ENCODE peak calls at places on chromosomes 3 and 15, in eight cellular contexts. Y is fibroblast of lung, C is endothelial cell of umbilical vein, M is GM23248, X is neuronal stem cell, V is H1, Z is neural progenitor cell, B is IMR-90. S is an unnamed sample.

GRCh38 chr3:45995370-45996192 is at the start of gene FYCO1:
- DNase-seq in M (peak; percentile 96), B (peak; percentile 86), V (peak; percentile 65), X (peak; percentile 67), C (peak; percentile 88), Y (peak; percentile 88), Z (peak; percentile 92), S (peak; percentile 89)

GRCh38 chr3:185253645-185254410 is at the start of gene EHHADH:
- DNase-seq in Z (peak; percentile 58), Y (peak; percentile 71), M (peak; percentile 84), V (no peak), X (no peak), B (peak; percentile 44), C (peak; percentile 70), S (no peak)

GRCh38 chr15:40906947-40907802 is 12.9 kb downstream of the VPS18 start:
- DNase-seq in B (peak; percentile 41), X (no peak), Y (peak; percentile 51), V (no peak), Z (no peak), M (peak; percentile 44), C (peak; percentile 89), S (no peak)

GRCh38 chr3:121748638-121749275 is 784 bp downstream of the GOLGB1 start:
- DNase-seq in B (peak; percentile 50), C (no peak), Z (peak; percentile 78), Y (peak; percentile 78), X (no peak), M (peak; percentile 79), V (no peak), S (no peak)

GRCh38 chr3:97121386-97121785 is 307.0 kb downstream of the EPHA6 start:
- DNase-seq in Y (no peak), V (no peak), C (no peak), Z (no peak), X (no peak), B (no peak), M (no peak), S (no peak)

GRCh38 chr3:62266668-62267283 is 106.6 kb downstream of the FEZF2 start:
- DNase-seq in M (no peak), Z (no peak), B (no peak), C (no peak), X (no peak), V (no peak), Y (no peak), S (no peak)

GRCh38 chr3:26198609-26199008 is 408.7 kb downstream of the OXSM start:
- DNase-seq in Z (no peak), C (no peak), X (no peak), M (no peak), Y (no peak), V (no peak), B (no peak), S (no peak)

GRCh38 chr3:159169828-159170227 is 368.0 kb downstream of the MFSD1 start:
- DNase-seq in X (no peak), V (no peak), Z (no peak), C (peak; percentile 82), Y (peak; percentile 87), B (peak; percentile 53), M (peak; percentile 94), S (no peak)

GRCh38 chr3:38003817-38004414 is 13.3 kb downstream of the VILL start:
- DNase-seq in M (no peak), X (no peak), V (no peak), C (no peak), Y (no peak), Z (no peak), B (no peak), S (no peak)

GRCh38 chr3:178233371-178233770 is 302.9 kb upstream of the KCNMB2 start:
- DNase-seq in M (no peak), Y (no peak), B (no peak), X (no peak), C (no peak), Z (no peak), V (no peak), S (no peak)

GRCh38 chr3:24965706-24966105 is 462.4 kb upstream of the RARB start:
- DNase-seq in V (no peak), C (no peak), Y (no peak), M (no peak), X (no peak), Z (no peak), B (no peak), S (no peak)

GRCh38 chr3:192929755-192930491 is 12.3 kb upstream of the MB21D2 start:
- DNase-seq in M (no peak), X (no peak), V (no peak), Y (peak; percentile 78), Z (no peak), C (no peak), B (no peak), S (no peak)

GRCh38 chr3:14523792-14524191 is 16.4 kb downstream of the GRIP2 start:
- DNase-seq in V (no peak), X (no peak), Z (peak; percentile 32), Y (peak; percentile 21), B (peak; percentile 53), M (peak; percentile 25), C (no peak), S (no peak)

GRCh38 chr15:70181626-70182255 is 84.0 kb upstream of the TLE3 start:
- DNase-seq in Y (no peak), M (no peak), X (no peak), V (no peak), C (no peak), Z (no peak), B (no peak), S (no peak)

GRCh38 chr3:160473978-160474377 is 24.4 kb upstream of the TRIM59 start:
- DNase-seq in Y (peak; percentile 95), Z (no peak), X (no peak), C (no peak), B (peak; percentile 97), M (peak; percentile 94), V (no peak), S (no peak)

GRCh38 chr15:52802110-52802509 is 12.0 kb upstream of the ONECUT1 start:
- DNase-seq in Y (no peak), Z (no peak), X (no peak), C (no peak), M (no peak), B (no peak), V (no peak), S (no peak)

GRCh38 chr15:52804526-52805081 is 14.5 kb upstream of the ONECUT1 start:
- DNase-seq in B (no peak), X (peak; percentile 32), V (no peak), Y (no peak), M (peak; percentile 33), C (no peak), Z (peak; percentile 57), S (peak; percentile 68)

GRCh38 chr15:52801748-52802085 is 11.6 kb upstream of the ONECUT1 start:
- DNase-seq in V (no peak), X (no peak), M (no peak), C (no peak), B (no peak), Y (no peak), Z (peak; percentile 36), S (no peak)

GRCh38 chr15:52805351-52806283 is 15.5 kb upstream of the ONECUT1 start:
- DNase-seq in C (no peak), M (peak; percentile 32), B (no peak), Y (no peak), Z (peak; percentile 87), X (peak; percentile 46), V (no peak), S (no peak)

GRCh38 chr15:52803543-52804306 is 13.6 kb upstream of the ONECUT1 start:
- DNase-seq in X (peak; percentile 33), Y (no peak), V (no peak), B (no peak), M (no peak), C (no peak), Z (peak; percentile 73), S (no peak)
- H3K27me3 ChIP-seq in X (peaks cover 25% of the 10 kb centered on the region), Y (peaks cover 73% of the 10 kb centered on the region), V (peaks cover 41% of the 10 kb centered on the region), B (peaks cover 77% of the 10 kb centered on the region), M (peaks cover 100% of the 10 kb centered on the region), C (peaks cover 82% of the 10 kb centered on the region), Z (peaks cover 100% of the 10 kb centered on the region), S (peaks cover 4% of the 10 kb centered on the region)

GRCh38 chr15:49898575-49899283 is 220.3 kb downstream of the ATP8B4 start:
- DNase-seq in X (no peak), V (no peak), Y (peak; percentile 8), Z (no peak), B (no peak), C (no peak), M (no peak), S (no peak)
- H3K9ac ChIP-seq in X (no peak overlapping the region), V (no peak overlapping the region), Y (no peak overlapping the region), Z (no peak overlapping the region), B (no peak overlapping the region), C (no peak overlapping the region), M (no peak overlapping the region), S (no peak overlapping the region)

GRCh38 chr15:91135201-91136130 is 35.4 kb downstream of the SV2B start:
- DNase-seq in V (no peak), X (no peak), M (no peak), Z (no peak), Y (no peak), B (no peak), C (no peak), S (no peak)
- H3K27me3 ChIP-seq in V (no peaks in the 10 kb centered on the region), X (no peaks in the 10 kb centered on the region), M (no peaks in the 10 kb centered on the region), Z (no peaks in the 10 kb centered on the region), Y (no peaks in the 10 kb centered on the region), B (no peaks in the 10 kb centered on the region), C (no peaks in the 10 kb centered on the region), S (no peaks in the 10 kb centered on the region)

GRCh38 chr3:143172313-143173054 is 52.9 kb downstream of the CHST2 start:
- DNase-seq in C (no peak), V (no peak), Y (no peak), B (no peak), M (no peak), Z (no peak), X (no peak), S (no peak)
- H3K9ac ChIP-seq in C (no peak overlapping the region), V (no peak overlapping the region), Y (no peak overlapping the region), B (no peak overlapping the region), M (no peak overlapping the region), Z (no peak overlapping the region), X (no peak overlapping the region), S (no peak overlapping the region)

S was measured in NT2/D1.